ENCODE peak calls at places on chromosome 15, in four cellular contexts. W is neural crest cell; S is CD8-positive, alpha-beta T cell; J is upper lobe of right lung. U is an unnamed sample.

GRCh38 chr15:68055224-68055705 is 1.1 kb downstream of the PIAS1 start:
- DNase-seq in W (no peak), J (no peak), S (peak), U (no peak)

GRCh38 chr15:74752011-74752410 is 3.4 kb downstream of the CYP1A2 start:
- DNase-seq in W (no peak), S (no peak), J (no peak), U (no peak)

GRCh38 chr15:23069496-23070166 is 30.3 kb upstream of the TUBGCP5 start:
- DNase-seq in S (no peak), W (no peak), J (no peak), U (no peak)

GRCh38 chr15:66251790-66252355 is 1.7 kb downstream of the MEGF11 start:
- DNase-seq in S (no peak), J (no peak), W (peak), U (no peak)

GRCh38 chr15:28106294-28107110 is 7.4 kb upstream of the OCA2 start:
- DNase-seq in S (no peak), J (peak), W (no peak), U (no peak)

GRCh38 chr15:42679285-42680141 is 57.4 kb downstream of the CDAN1 start:
- DNase-seq in J (no peak), S (no peak), W (no peak), U (no peak)

GRCh38 chr15:74025436-74025835 is 30.9 kb downstream of the PML start:
- DNase-seq in W (no peak), S (no peak), J (peak), U (no peak)

GRCh38 chr15:76871930-76872329 is 33.2 kb downstream of the SCAPER start:
- DNase-seq in J (no peak), W (no peak), S (no peak), U (no peak)

GRCh38 chr15:74723754-74724334 is 1.5 kb downstream of the CYP1A1 start:
- DNase-seq in J (no peak), W (no peak), S (no peak), U (no peak)

GRCh38 chr15:52348056-52348745 is 52.6 kb upstream of the MYO5C start:
- DNase-seq in S (no peak), J (peak), W (no peak), U (no peak)

GRCh38 chr15:101637549-101638318 is 14.4 kb downstream of the TM2D3 start:
- DNase-seq in W (no peak), J (no peak), S (no peak), U (no peak)

GRCh38 chr15:73777741-73778140 is 24.6 kb upstream of the INSYN1 start:
- DNase-seq in S (no peak), W (no peak), J (no peak), U (no peak)

GRCh38 chr15:37372064-37372463 is 271.7 kb upstream of the MEIS2 start:
- DNase-seq in S (no peak), J (no peak), W (no peak), U (no peak)

GRCh38 chr15:36278219-36278618 is 301.2 kb upstream of the CDIN1 start:
- DNase-seq in W (no peak), S (no peak), J (no peak), U (no peak)
- TF ChIP-seq CTCF in W (no peak), S (no peak), J (no peak), U (peak)

GRCh38 chr15:25268166-25268565 is 170.7 kb downstream of the UBE3A start:
- DNase-seq in W (no peak), S (no peak), J (no peak), U (no peak)
- TF ChIP-seq CTCF in W (peak), S (no peak), J (no peak), U (no peak)

GRCh38 chr15:81197255-81197630 is 564 bp downstream of the IL16 start:
- DNase-seq in S (no peak), J (no peak), W (no peak), U (no peak)

GRCh38 chr15:81197688-81198281 is 1.1 kb downstream of the IL16 start:
- DNase-seq in W (no peak), J (no peak), S (no peak), U (no peak)

GRCh38 chr15:81195339-81195864 is 1.3 kb upstream of the IL16 start:
- DNase-seq in W (peak), S (no peak), J (no peak), U (no peak)

GRCh38 chr15:81196576-81197254 is at the start of gene IL16:
- DNase-seq in S (no peak), W (no peak), J (no peak), U (no peak)

DNA sequence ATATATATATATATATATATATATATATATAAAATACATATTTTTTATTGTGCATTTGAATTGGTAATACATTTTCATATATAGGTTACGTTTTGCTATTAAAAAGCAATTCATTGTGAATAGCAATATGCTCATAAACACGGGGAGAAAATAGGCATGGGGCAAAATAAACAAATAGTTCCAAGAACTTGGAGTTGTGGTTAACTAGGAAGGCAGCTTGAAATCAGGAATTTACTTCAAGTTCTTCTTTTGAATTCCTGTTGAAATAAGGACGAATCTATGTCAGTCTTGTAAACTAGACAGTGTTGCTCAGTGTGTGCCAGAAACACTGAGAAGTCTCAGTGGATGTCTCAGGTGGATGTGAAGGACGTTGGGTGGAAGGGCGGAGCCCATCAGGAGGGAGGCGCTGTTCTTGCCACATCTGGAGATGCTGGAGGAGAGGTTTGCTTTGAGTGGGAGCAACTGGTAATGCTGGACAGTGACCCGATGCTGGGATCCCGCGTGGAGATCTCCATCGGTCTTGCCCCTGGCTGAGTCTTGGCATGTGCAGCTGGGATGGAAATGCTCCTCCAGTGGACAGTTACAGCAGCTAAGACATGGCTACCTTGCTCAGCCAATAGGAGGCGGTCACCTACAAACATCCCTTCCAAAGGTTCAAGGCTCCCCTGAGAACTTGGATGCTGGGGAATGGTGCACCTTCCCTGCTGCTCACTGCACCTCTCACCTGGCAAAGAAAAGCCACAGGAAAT is 2.5 kb downstream of the IL16 start:
- DNase-seq in W (no peak), S (no peak), J (no peak), U (no peak)
- TF ChIP-seq CTCF in W (no peak), S (no peak), J (no peak), U (no peak)

DNA sequence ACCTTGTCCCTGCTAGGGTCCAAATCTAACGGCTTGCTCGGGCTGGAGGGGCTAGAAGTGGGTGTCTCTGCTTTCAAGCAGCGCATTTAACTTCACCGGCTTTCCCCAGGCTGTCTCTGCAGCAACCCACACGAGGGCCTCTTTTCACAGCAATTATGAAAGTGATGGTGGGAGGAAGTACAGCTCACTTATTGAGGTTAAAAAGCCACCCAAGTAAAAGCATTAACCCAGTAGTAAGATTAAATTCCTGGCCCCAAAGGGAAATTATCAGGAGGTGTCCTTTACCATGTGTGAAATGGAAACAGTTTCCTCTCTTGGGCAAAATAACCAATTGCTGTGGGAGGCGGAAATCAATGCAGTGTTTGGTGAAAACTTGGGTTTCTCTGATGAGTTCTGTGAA is 41.1 kb downstream of the NGRN start:
- DNase-seq in W (no peak), S (peak), J (no peak), U (no peak)
- TF ChIP-seq CTCF in W (no peak), S (no peak), J (no peak), U (no peak)

GRCh38 chr15:39125904-39126303 is 455.0 kb upstream of the THBS1 start:
- DNase-seq in S (peak), J (no peak), W (peak), U (no peak)
- TF ChIP-seq CTCF in S (peak), J (peak), W (peak), U (peak)

U was measured in chondrocyte.